ENCODE peak calls at places on chromosomes 2 and 18, in seven cellular contexts. P is HCT116, F is SK-N-SH, U is GM12878, I is K562, M is HepG2, X is H1. C is an unnamed sample.

GRCh38 chr18:36215577-36215976 is 28.3 kb downstream of the MOCOS start:
- DNase-seq in I (peak; percentile 19), F (no peak), M (no peak), U (no peak), X (no peak), P (no peak), C (no peak)

GRCh38 chr2:175166216-175166824 is 1.7 kb downstream of the ATF2 start:
- DNase-seq in I (no peak), X (no peak), F (no peak), P (no peak), U (no peak), M (no peak), C (no peak)

GRCh38 chr18:48328473-48329205 is 80.5 kb downstream of the ZBTB7C start:
- DNase-seq in X (no peak), P (peak; percentile 8), F (no peak), M (no peak), I (no peak), U (no peak), C (no peak)

GRCh38 chr18:8747440-8747937 is 42.1 kb downstream of the MTCL1 start:
- DNase-seq in I (no peak), U (no peak), F (no peak), P (no peak), X (no peak), M (no peak), C (no peak)

GRCh38 chr2:20444993-20445910 is 1.6 kb upstream of the RHOB start:
- DNase-seq in M (no peak), F (no peak), U (no peak), P (no peak), X (no peak), I (no peak), C (no peak)

GRCh38 chr18:2898131-2898640 is 51.4 kb downstream of the EMILIN2 start:
- DNase-seq in M (no peak), X (no peak), P (no peak), F (peak; percentile 45), I (no peak), U (no peak), C (no peak)

GRCh38 chr2:52703004-52703403 is 1064.6 kb upstream of the CHAC2 start:
- DNase-seq in M (no peak), X (no peak), U (no peak), F (no peak), I (no peak), P (no peak), C (no peak)

GRCh38 chr2:129133692-129134641 is 815.3 kb upstream of the HS6ST1 start:
- DNase-seq in P (no peak), M (no peak), U (no peak), F (no peak), X (no peak), I (no peak), C (no peak)

GRCh38 chr2:112996635-112997034 is 8.6 kb upstream of the IL36A start:
- DNase-seq in I (no peak), M (no peak), P (no peak), X (no peak), F (no peak), U (no peak), C (no peak)

GRCh38 chr2:18473241-18473841 is 87.1 kb downstream of the RDH14 start:
- DNase-seq in I (peak; percentile 35), X (no peak), M (no peak), F (no peak), U (no peak), P (no peak), C (no peak)

GRCh38 chr2:71513721-71514120 is 60.4 kb downstream of the DYSF start:
- DNase-seq in I (no peak), X (no peak), M (no peak), F (no peak), P (no peak), U (no peak), C (no peak)

GRCh38 chr2:50196775-50197482 is 835.0 kb downstream of the NRXN1 start:
- DNase-seq in F (no peak), U (no peak), I (no peak), M (no peak), X (no peak), P (no peak), C (peak; percentile 42)

GRCh38 chr2:225010804-225011203 is 31.5 kb downstream of the DOCK10 start:
- DNase-seq in F (no peak), P (peak; percentile 22), X (no peak), U (no peak), I (no peak), M (no peak), C (no peak)

GRCh38 chr18:41484069-41484468 is 471.0 kb upstream of the PIK3C3 start:
- DNase-seq in F (no peak), I (no peak), U (no peak), X (no peak), P (no peak), M (no peak), C (no peak)

GRCh38 chr18:70397259-70397925 is 108.5 kb downstream of the SOCS6 start:
- DNase-seq in P (no peak), U (no peak), F (no peak), M (no peak), I (no peak), X (no peak), C (no peak)

GRCh38 chr2:234996467-234997270 is 44.9 kb downstream of the SH3BP4 start:
- DNase-seq in I (no peak), M (peak; percentile 86), P (no peak), X (peak; percentile 87), F (no peak), U (no peak), C (peak; percentile 92)

GRCh38 chr18:56139792-56140254 is 498.6 kb downstream of the TXNL1 start:
- DNase-seq in F (no peak), X (no peak), M (no peak), P (no peak), U (no peak), I (no peak), C (no peak)

GRCh38 chr2:48112911-48113687 is 206.8 kb upstream of the FBXO11 start:
- DNase-seq in M (peak; percentile 18), P (no peak), I (no peak), U (no peak), F (no peak), X (no peak), C (no peak)

DNA sequence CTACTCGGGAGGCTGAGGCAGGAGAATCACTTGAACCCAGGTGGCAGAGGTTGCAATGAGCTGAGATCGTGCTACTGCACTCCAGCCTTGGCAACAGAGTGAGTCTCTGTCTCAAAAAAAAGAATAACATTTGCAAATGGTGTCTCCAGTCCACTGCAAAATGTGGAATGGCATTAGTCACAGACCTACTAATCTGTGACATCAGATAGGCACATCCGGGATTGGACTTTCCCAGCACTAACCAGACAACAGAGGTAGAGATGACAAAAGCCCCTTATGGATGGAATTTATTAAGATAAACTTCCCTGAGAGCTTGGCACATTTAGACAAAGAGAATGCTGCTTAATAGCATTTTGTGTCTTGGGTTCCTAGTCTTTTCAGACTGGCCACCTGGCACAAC is 148.9 kb downstream of the SS18 start:
- DNase-seq in F (no peak), X (no peak), U (no peak), P (no peak), I (no peak), M (no peak), C (no peak)
- H3K9ac ChIP-seq in F (no peak overlapping the region), X (no peak overlapping the region), U (no peak overlapping the region), P (no peak overlapping the region), I (no peak overlapping the region), M (no peak overlapping the region), C (no peak overlapping the region)

GRCh38 chr2:231714639-231715498 is 6.5 kb downstream of the PTMA start:
- DNase-seq in X (peak; percentile 82), M (peak; percentile 84), I (peak; percentile 60), P (peak; percentile 38), U (peak; percentile 40), F (peak; percentile 76), C (peak; percentile 78)
- TF ChIP-seq YY1 in X (no peak), M (no peak), I (no peak), P (no peak), U (peak; percentile 38), F (no peak), C (no peak)

DNA sequence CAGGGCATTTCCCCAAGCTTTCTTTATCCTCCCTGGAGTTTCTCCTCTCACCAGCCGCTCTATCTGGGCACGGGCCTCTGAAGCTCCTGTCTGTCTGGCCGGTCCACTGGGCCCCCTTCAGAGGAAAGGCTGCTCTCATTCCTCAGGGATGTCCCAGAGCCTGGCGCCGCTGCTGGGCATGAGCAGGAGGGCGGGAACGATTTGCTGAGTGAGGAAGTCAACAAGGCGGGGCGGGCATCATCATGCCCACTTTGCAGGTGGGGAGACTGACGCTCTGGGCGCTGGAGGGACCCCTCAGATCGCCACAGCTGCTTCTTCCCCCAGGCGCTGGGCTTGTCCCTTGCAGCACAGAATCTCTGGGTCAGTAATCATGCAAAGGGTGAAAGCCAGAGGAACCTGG is 158.0 kb downstream of the CYRIA start:
- DNase-seq in U (no peak), I (no peak), F (no peak), X (no peak), M (no peak), P (no peak), C (no peak)
- H3K9ac ChIP-seq in U (no peak overlapping the region), I (no peak overlapping the region), F (no peak overlapping the region), X (no peak overlapping the region), M (no peak overlapping the region), P (no peak overlapping the region), C (peak overlapping the region; percentile 61)

DNA sequence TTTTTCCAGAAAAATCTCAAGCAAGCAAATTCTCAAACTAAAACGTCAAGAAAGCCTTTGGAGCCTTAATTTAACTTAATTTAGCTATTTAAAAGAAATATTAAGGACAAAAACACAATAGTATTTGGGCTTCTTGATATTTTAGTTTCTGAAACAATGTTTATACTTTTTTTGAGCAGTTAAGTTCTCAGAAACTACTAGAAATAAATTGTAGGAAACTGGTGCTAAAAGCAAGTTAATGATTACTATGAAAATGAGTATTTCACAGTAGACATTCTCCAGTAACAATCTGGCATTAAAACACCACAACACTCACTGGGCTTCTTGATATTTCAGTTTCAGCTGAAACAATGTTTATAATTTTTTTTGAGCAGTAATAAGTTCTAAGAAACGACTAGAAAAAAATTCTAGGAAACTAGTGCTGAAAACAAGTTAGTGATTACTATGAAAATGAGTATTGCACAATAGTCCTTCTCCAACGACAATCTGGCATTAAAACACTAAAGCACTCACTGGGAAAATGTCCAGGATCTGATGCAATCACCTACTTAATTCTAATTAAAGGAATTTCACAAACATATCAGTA is 45.1 kb downstream of the TRAK2 start:
- DNase-seq in P (no peak), U (no peak), F (no peak), M (peak; percentile 57), I (peak; percentile 26), X (no peak), C (no peak)
- TF ChIP-seq YY1 in P (no peak), U (no peak), F (no peak), M (no peak), I (no peak), X (no peak), C (no peak)

DNA sequence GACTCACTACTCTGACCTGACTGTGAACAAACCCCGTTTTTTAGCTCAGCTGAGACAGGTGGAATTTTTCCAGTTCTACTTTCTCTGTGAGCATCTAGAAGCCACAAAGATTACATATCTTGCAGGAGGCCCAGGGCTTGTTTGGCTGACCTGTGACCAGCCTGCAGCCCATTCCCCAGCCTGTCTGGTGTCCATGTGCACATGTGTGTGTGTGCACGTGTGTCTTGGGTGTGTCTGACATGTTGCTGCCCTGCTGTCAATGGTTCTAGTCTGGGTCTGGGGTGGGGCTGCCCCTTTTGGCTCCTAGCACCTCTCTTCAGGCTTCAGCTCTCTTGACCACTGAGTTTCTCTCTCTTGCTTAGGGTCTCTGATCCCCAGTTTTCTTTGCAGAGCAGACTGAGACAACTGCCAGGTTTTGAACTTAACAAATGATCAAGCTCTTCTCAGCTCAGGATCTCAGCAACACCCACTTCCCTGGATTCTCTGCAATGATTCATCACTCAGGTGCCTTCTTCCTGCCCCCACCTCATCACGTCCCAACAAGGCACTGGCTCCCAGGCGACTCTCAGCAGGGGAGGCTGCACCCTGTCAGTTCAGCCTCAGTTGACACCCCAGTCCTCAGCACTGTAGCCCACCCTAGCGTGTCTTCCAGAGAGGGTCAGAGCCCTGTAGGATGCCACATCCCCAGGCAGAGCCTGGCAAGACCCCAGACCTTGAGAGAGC is 130.3 kb downstream of the CELF4 start:
- DNase-seq in P (no peak), M (no peak), X (no peak), F (no peak), I (no peak), U (no peak), C (no peak)
- H3K9ac ChIP-seq in P (no peak overlapping the region), M (no peak overlapping the region), X (no peak overlapping the region), F (no peak overlapping the region), I (no peak overlapping the region), U (no peak overlapping the region), C (no peak overlapping the region)

C was measured in NT2/D1.